ENCODE peak calls at places on chromosome 13, in nine cellular contexts. K is HCT116, V is uterus, L is tibial nerve, O is A549, R is stomach, C is breast epithelium, X is IMR-90, H is body of pancreas. P is an unnamed sample.

GRCh38 chr13:82747948-82748347 is 1134.3 kb downstream of the SLITRK1 start:
- DNase-seq in K (no peak), V (no peak), L (no peak), O (no peak), R (no peak), C (no peak), X (peak; percentile 53), H (no peak), P (no peak)

GRCh38 chr13:43293986-43294880 is 270.8 kb downstream of the DNAJC15 start:
- DNase-seq in K (no peak), V (no peak), L (no peak), O (no peak), R (no peak), C (no peak), X (peak; percentile 43), H (no peak), P (no peak)

GRCh38 chr13:43331676-43332075 is 308.3 kb downstream of the DNAJC15 start:
- DNase-seq in K (no peak), V (no peak), L (no peak), O (no peak), R (no peak), C (no peak), X (peak; percentile 10), H (no peak), P (no peak)

GRCh38 chr13:42696191-42696590 is 85.2 kb upstream of the FAM216B start:
- DNase-seq in K (no peak), V (no peak), L (no peak), O (no peak), R (no peak), C (no peak), X (peak; percentile 80), H (no peak), P (no peak)

GRCh38 chr13:74758188-74758587 is 624.0 kb upstream of the KLF12 start:
- DNase-seq in K (no peak), V (no peak), L (no peak), O (no peak), R (no peak), C (no peak), X (no peak), H (no peak), P (no peak)

GRCh38 chr13:65499251-65499650 is 1730.9 kb downstream of the PCDH9 start:
- DNase-seq in K (no peak), V (no peak), L (no peak), O (no peak), R (no peak), C (no peak), X (no peak), H (no peak), P (no peak)

GRCh38 chr13:83117046-83117445 is 765.2 kb downstream of the SLITRK1 start:
- DNase-seq in K (no peak), V (no peak), L (no peak), O (no peak), R (no peak), C (no peak), X (no peak), H (no peak), P (no peak)

GRCh38 chr13:22549126-22549525 is 631.7 kb upstream of the SGCG start:
- DNase-seq in K (no peak), V (no peak), L (no peak), O (no peak), R (no peak), C (no peak), X (no peak), H (no peak), P (no peak)

GRCh38 chr13:100854091-100854490 is 179.5 kb upstream of the TMTC4 start:
- DNase-seq in K (no peak), V (no peak), L (no peak), O (no peak), R (no peak), C (no peak), X (no peak), H (no peak), P (no peak)

GRCh38 chr13:43529796-43530195 is 257.0 kb downstream of the ENOX1 start:
- DNase-seq in K (no peak), V (no peak), L (no peak), O (no peak), R (no peak), C (no peak), X (no peak), H (no peak), P (no peak)

GRCh38 chr13:24097667-24098066 is 62.9 kb upstream of the SPATA13 start:
- DNase-seq in K (no peak), V (no peak), L (no peak), O (no peak), R (no peak), C (no peak), X (no peak), H (no peak), P (no peak)

GRCh38 chr13:27573265-27573664 is 47.1 kb downstream of the LNX2 start:
- DNase-seq in K (no peak), V (no peak), L (no peak), O (peak; percentile 19), R (no peak), C (no peak), X (peak; percentile 75), H (no peak), P (no peak)

GRCh38 chr13:49985129-49985528 is 11.7 kb upstream of the TRIM13 start:
- DNase-seq in K (no peak), V (no peak), L (no peak), O (no peak), R (peak; percentile 36), C (no peak), X (no peak), H (peak; percentile 58), P (no peak)

GRCh38 chr13:44715287-44716224 is 139.4 kb upstream of the TSC22D1 start:
- DNase-seq in K (no peak), V (no peak), L (peak; percentile 30), O (no peak), R (no peak), C (peak; percentile 64), X (no peak), H (no peak), P (no peak)

GRCh38 chr13:91045351-91046034 is 302.0 kb upstream of the MIR17HG start:
- DNase-seq in K (peak; percentile 12), V (no peak), L (no peak), O (peak; percentile 22), R (no peak), C (no peak), X (no peak), H (no peak), P (no peak)

GRCh38 chr13:19172007-19172646 is 9.5 kb downstream of the TUBA3C start:
- DNase-seq in K (no peak), V (no peak), L (no peak), O (no peak), R (no peak), C (no peak), X (no peak), H (no peak), P (no peak)
- H3K9me3 ChIP-seq in K (peaks cover 8% of the 10 kb centered on the region), V (no peaks in the 10 kb centered on the region), L (no peaks in the 10 kb centered on the region), O (no peaks in the 10 kb centered on the region), R (peaks cover 10% of the 10 kb centered on the region), C (no peaks in the 10 kb centered on the region), X (peaks cover 42% of the 10 kb centered on the region), H (no peaks in the 10 kb centered on the region), P (no peaks in the 10 kb centered on the region)

DNA sequence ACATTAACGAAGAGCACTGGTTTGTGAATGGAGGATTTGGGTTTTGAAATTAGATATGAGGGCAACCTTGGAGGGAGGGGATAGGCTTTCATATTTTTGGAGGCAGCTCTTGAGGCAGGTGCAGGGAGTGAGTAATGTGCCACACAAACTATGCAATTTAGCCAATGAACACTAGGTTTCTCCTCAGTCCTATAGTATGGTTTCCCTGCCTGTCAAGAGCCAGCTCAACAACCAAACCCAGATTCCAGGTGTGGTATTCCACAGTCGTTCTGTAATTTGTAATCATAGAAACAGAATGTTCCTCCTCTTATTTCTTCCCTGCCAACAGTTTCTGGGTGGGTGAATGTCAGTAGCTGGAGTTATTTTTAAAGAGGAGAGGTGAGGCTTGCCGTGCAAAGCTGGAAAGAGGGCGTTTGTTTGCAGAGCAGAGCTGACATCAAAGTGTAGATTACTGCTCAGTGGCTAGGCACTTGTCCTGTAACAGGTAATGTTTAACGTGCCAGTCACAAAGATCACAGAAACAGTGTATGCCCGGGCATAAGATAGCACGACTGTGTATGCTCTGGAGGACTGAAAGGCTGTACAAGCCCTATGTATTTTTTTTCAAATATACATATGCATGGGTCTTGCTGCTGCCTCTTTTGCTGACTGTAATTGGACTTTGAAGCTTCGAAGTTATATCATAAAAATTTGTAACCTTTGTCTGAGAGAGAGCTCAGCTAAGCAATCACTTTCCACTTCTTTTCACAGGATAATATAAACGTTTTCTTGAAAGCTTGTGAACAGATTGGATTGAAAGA is 124.3 kb downstream of the LMO7 start:
- DNase-seq in K (peak; percentile 37), V (no peak), L (no peak), O (peak; percentile 75), R (peak; percentile 85), C (no peak), X (peak; percentile 33), H (peak; percentile 79), P (no peak)
- TF ChIP-seq POLR2A in K (no peak), V (no peak), L (peak; percentile 35), O (no peak), R (no peak), C (no peak), X (no peak), H (peak; percentile 92), P (peak; percentile 68)

GRCh38 chr13:63010072-63010658 is 1594.5 kb upstream of the PCDH20 start:
- DNase-seq in K (no peak), V (no peak), L (no peak), O (no peak), R (no peak), C (no peak), X (no peak), H (no peak), P (no peak)

GRCh38 chr13:63005625-63006024 is 1590.0 kb upstream of the PCDH20 start:
- DNase-seq in K (no peak), V (no peak), L (no peak), O (no peak), R (no peak), C (no peak), X (no peak), H (no peak), P (no peak)
- H3K9me3 ChIP-seq in K (peaks cover 15% of the 10 kb centered on the region), V (no peaks in the 10 kb centered on the region), L (no peaks in the 10 kb centered on the region), O (no peaks in the 10 kb centered on the region), R (peaks cover 36% of the 10 kb centered on the region), C (peaks cover 55% of the 10 kb centered on the region), X (peaks cover 12% of the 10 kb centered on the region), H (peaks cover 10% of the 10 kb centered on the region), P (peaks cover 17% of the 10 kb centered on the region)

GRCh38 chr13:106919638-106920037 is 351.7 kb upstream of the ARGLU1 start:
- DNase-seq in K (no peak), V (peak; percentile 55), L (no peak), O (no peak), R (no peak), C (no peak), X (no peak), H (peak; percentile 16), P (no peak)

GRCh38 chr13:106917024-106917491 is 349.1 kb upstream of the ARGLU1 start:
- DNase-seq in K (no peak), V (peak; percentile 22), L (no peak), O (no peak), R (no peak), C (no peak), X (no peak), H (no peak), P (no peak)

GRCh38 chr13:106916329-106916728 is 348.4 kb upstream of the ARGLU1 start:
- DNase-seq in K (no peak), V (no peak), L (no peak), O (no peak), R (no peak), C (no peak), X (no peak), H (no peak), P (no peak)

GRCh38 chr13:106919093-106919492 is 351.2 kb upstream of the ARGLU1 start:
- DNase-seq in K (no peak), V (no peak), L (no peak), O (no peak), R (no peak), C (no peak), X (no peak), H (no peak), P (no peak)

GRCh38 chr13:106917673-106918652 is 350.0 kb upstream of the ARGLU1 start:
- DNase-seq in K (peak; percentile 22), V (peak; percentile 47), L (peak; percentile 67), O (peak; percentile 46), R (peak; percentile 79), C (peak; percentile 51), X (peak; percentile 61), H (peak; percentile 77), P (peak; percentile 0)
- TF ChIP-seq POLR2A in K (no peak), V (no peak), L (peak; percentile 20), O (no peak), R (no peak), C (no peak), X (no peak), H (peak; percentile 29), P (no peak)